ENCODE peak calls at places on chromosome 17, in four cellular contexts. S is A549, N is GM12878, P is K562. X is an unnamed sample.
A peak's percentile ranks its signal among the peaks of the same experiment; 100 is the strongest.

GRCh38 chr17:16199093-16199492 is 16.2 kb downstream of the NCOR1 start:
- DNase-seq in S (no peak), P (no peak), N (no peak), X (no peak)

GRCh38 chr17:6505425-6506142 is 50.8 kb downstream of the PITPNM3 start:
- DNase-seq in P (no peak), S (peak; percentile 25), N (no peak), X (no peak)

GRCh38 chr17:17898673-17899072 is 61.9 kb upstream of the SREBF1 start:
- DNase-seq in P (no peak), S (no peak), N (no peak), X (no peak)

GRCh38 chr17:14144513-14144912 is 75.2 kb downstream of the COX10 start:
- DNase-seq in N (no peak), S (no peak), P (no peak), X (no peak)

GRCh38 chr17:36527851-36528250 is 6.8 kb downstream of the MYO19 start:
- DNase-seq in P (no peak), S (no peak), N (no peak), X (no peak)

GRCh38 chr17:413016-413350 is 60.4 kb upstream of the RPH3AL start:
- DNase-seq in S (no peak), P (no peak), N (no peak), X (no peak)

GRCh38 chr17:12664252-12664651 is 1.4 kb upstream of the MYOCD start:
- DNase-seq in N (no peak), S (no peak), P (no peak), X (no peak)

GRCh38 chr17:38752930-38753506 is 477 bp downstream of the PSMB3 start:
- DNase-seq in P (no peak), S (no peak), N (no peak), X (no peak)

GRCh38 chr17:11986939-11987329 is 10.3 kb downstream of the ZNF18 start:
- DNase-seq in S (peak; percentile 66), N (no peak), P (peak; percentile 14), X (peak; percentile 37)

GRCh38 chr17:2215616-2216364 is 87.8 kb downstream of the SMG6 start:
- DNase-seq in P (no peak), S (no peak), N (no peak), X (no peak)

GRCh38 chr17:933168-934083 is 46.1 kb downstream of the NXN start:
- DNase-seq in N (no peak), S (peak; percentile 89), P (peak; percentile 34), X (peak; percentile 75)

GRCh38 chr17:73420897-73421296 is 109.1 kb upstream of the CDC42EP4 start:
- DNase-seq in S (peak; percentile 65), N (no peak), P (peak; percentile 42), X (peak; percentile 42)

GRCh38 chr17:79826210-79826680 is 13.0 kb downstream of the CBX4 start:
- DNase-seq in S (no peak), P (peak; percentile 73), N (no peak), X (no peak)

GRCh38 chr17:54903375-54903774 is 2.7 kb downstream of the TOM1L1 start:
- DNase-seq in S (peak; percentile 39), N (no peak), P (no peak), X (peak; percentile 84)

GRCh38 chr17:21772321-21772720 is 80.0 kb downstream of the KCNJ18 start:
- DNase-seq in P (no peak), N (no peak), S (no peak), X (no peak)

GRCh38 chr17:75828741-75829140 is 15.5 kb downstream of the UNC13D start:
- DNase-seq in P (no peak), S (no peak), N (no peak), X (no peak)

GRCh38 chr17:77451271-77451893 is 310.6 kb downstream of the SEC14L1 start:
- DNase-seq in P (peak; percentile 75), S (no peak), N (no peak), X (peak; percentile 96)

GRCh38 chr17:45115871-45116270 is 16.4 kb downstream of the PLCD3 start:
- DNase-seq in P (no peak), N (no peak), S (no peak), X (no peak)

GRCh38 chr17:4969551-4970231 is 2.1 kb upstream of the SPAG7 start:
- DNase-seq in S (no peak), N (no peak), P (no peak), X (peak; percentile 46)

GRCh38 chr17:2213291-2213960 is 90.2 kb downstream of the SMG6 start:
- DNase-seq in S (no peak), N (no peak), P (no peak), X (no peak)

GRCh38 chr17:82110298-82110697 is 12.3 kb upstream of the FASN start:
- DNase-seq in N (no peak), S (no peak), P (no peak), X (peak; percentile 88)

GRCh38 chr17:34300652-34301390 is 15.3 kb downstream of the CCL11 start:
- DNase-seq in S (no peak), P (no peak), N (no peak), X (no peak)

GRCh38 chr17:40664582-40665333 is at the start of gene KRT222:
- DNase-seq in S (no peak), P (no peak), N (no peak), X (no peak)

GRCh38 chr17:58572846-58573245 is 58.4 kb upstream of the MTMR4 start:
- DNase-seq in S (no peak), P (peak; percentile 13), N (no peak), X (peak; percentile 46)

GRCh38 chr17:15928286-15928785 is 16.6 kb upstream of the ADORA2B start:
- DNase-seq in N (no peak), S (no peak), P (no peak), X (no peak)

GRCh38 chr17:58677204-58677880 is 14.5 kb downstream of the TEX14 start:
- DNase-seq in P (no peak), N (no peak), S (peak; percentile 16), X (no peak)

GRCh38 chr17:79927136-79927661 is 88.0 kb upstream of the CBX4 start:
- DNase-seq in P (no peak), N (no peak), S (no peak), X (peak; percentile 66)

GRCh38 chr17:63364944-63365343 is 81.2 kb downstream of the CYB561 start:
- DNase-seq in S (no peak), P (no peak), N (no peak), X (no peak)

GRCh38 chr17:57312242-57312641 is 55.9 kb downstream of the MSI2 start:
- DNase-seq in N (no peak), S (no peak), P (no peak), X (no peak)

GRCh38 chr17:46962374-46962790 is 16.7 kb downstream of the RPRML start:
- DNase-seq in S (no peak), N (no peak), P (no peak), X (no peak)

GRCh38 chr17:47831934-47832327 is 461 bp downstream of the LRRC46 start:
- DNase-seq in P (no peak), N (no peak), S (no peak), X (no peak)

GRCh38 chr17:19369846-19370492 is 7.4 kb upstream of the B9D1 start:
- DNase-seq in S (no peak), N (no peak), P (no peak), X (no peak)

DNA sequence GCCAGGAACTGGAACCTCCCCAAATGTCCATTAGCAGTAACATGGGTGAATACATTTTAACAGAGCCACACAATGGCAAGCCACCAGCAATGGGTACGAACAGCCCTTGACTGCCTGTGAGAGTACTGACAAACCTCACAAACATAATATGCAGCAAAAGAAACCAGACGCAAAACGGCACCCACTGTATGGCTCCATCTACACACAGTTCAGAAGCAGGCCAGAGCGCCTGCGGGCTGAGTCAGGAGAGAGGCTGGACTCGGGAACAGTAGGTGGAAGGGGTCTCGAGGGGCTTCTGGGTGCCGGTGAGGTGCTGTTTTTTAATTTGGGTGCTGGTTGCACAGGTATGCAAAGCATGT is 77.4 kb upstream of the TOB1 start:
- DNase-seq in N (no peak), P (peak; percentile 17), S (no peak), X (no peak)
- TF ChIP-seq CEBPB in N (no peak), P (no peak), S (no peak), X (no peak)

GRCh38 chr17:74712301-74712700 is 422 bp downstream of the CD300LF start:
- DNase-seq in S (no peak), N (no peak), P (no peak), X (no peak)

GRCh38 chr17:74712756-74713155 is at the start of gene CD300LF:
- DNase-seq in S (no peak), N (no peak), P (no peak), X (no peak)

GRCh38 chr17:74711058-74711824 is 1.5 kb downstream of the CD300LF start:
- DNase-seq in P (no peak), S (no peak), N (no peak), X (no peak)

GRCh38 chr17:74713199-74713755 is 554 bp upstream of the CD300LF start:
- DNase-seq in P (no peak), S (no peak), N (no peak), X (no peak)

GRCh38 chr17:74715144-74715543 is 2.4 kb upstream of the CD300LF start:
- DNase-seq in S (no peak), P (peak; percentile 57), N (no peak), X (peak; percentile 66)
- TF ChIP-seq CEBPB in S (no peak), P (no peak), N (no peak), X (no peak)

GRCh38 chr17:80942360-80943345 is 49.0 kb upstream of the CHMP6 start:
- DNase-seq in N (no peak), S (no peak), P (no peak), X (no peak)
- TF ChIP-seq CEBPB in N (no peak), S (no peak), P (no peak), X (no peak)

GRCh38 chr17:72393553-72393952 is 272.7 kb downstream of the SOX9 start:
- DNase-seq in S (peak; percentile 72), P (no peak), N (no peak), X (no peak)
- TF ChIP-seq CEBPB in S (no peak), P (no peak), N (no peak), X (no peak)

X was measured in HepG2.